ENCODE peak calls at places on chromosome 2, in nine cellular contexts. One of them, this sample, is unnamed.

GRCh38 chr2:191935247-191935646 is 88.4 kb upstream of the CAVIN2 start:
- DNase-seq in activated CD4-positive, alpha-beta T cell treated with anti-CD3 and anti-CD28 coated beads for 24 hours: no peak
- DNase-seq in foreskin keratinocyte: no peak
- DNase-seq in NCI-H748 treated with DMSO at 0.1 percent for 48 hours: peak
- DNase-seq in ELR: no peak
- DNase-seq in kidney: no peak
- DNase-seq in aorta: no peak
- DNase-seq in brain microvascular endothelial cell: no peak
- DNase-seq in iPS-NIHi11: peak
- DNase-seq in this sample: no peak

GRCh38 chr2:86436328-86436727 is 4.8 kb upstream of the KDM3A start:
- DNase-seq in activated CD4-positive, alpha-beta T cell treated with anti-CD3 and anti-CD28 coated beads for 24 hours: no peak
- DNase-seq in foreskin keratinocyte: no peak
- DNase-seq in NCI-H748 treated with DMSO at 0.1 percent for 48 hours: no peak
- DNase-seq in ELR: no peak
- DNase-seq in kidney: no peak
- DNase-seq in aorta: no peak
- DNase-seq in brain microvascular endothelial cell: no peak
- DNase-seq in iPS-NIHi11: no peak
- DNase-seq in this sample: no peak

GRCh38 chr2:69600425-69600824 is 43.1 kb downstream of the AAK1 start:
- DNase-seq in activated CD4-positive, alpha-beta T cell treated with anti-CD3 and anti-CD28 coated beads for 24 hours: no peak
- DNase-seq in foreskin keratinocyte: no peak
- DNase-seq in NCI-H748 treated with DMSO at 0.1 percent for 48 hours: no peak
- DNase-seq in ELR: no peak
- DNase-seq in kidney: no peak
- DNase-seq in aorta: no peak
- DNase-seq in brain microvascular endothelial cell: no peak
- DNase-seq in iPS-NIHi11: no peak
- DNase-seq in this sample: no peak

GRCh38 chr2:11159574-11160170 is 4.4 kb downstream of the SLC66A3 start:
- DNase-seq in activated CD4-positive, alpha-beta T cell treated with anti-CD3 and anti-CD28 coated beads for 24 hours: no peak
- DNase-seq in foreskin keratinocyte: no peak
- DNase-seq in NCI-H748 treated with DMSO at 0.1 percent for 48 hours: no peak
- DNase-seq in ELR: no peak
- DNase-seq in kidney: no peak
- DNase-seq in aorta: no peak
- DNase-seq in brain microvascular endothelial cell: no peak
- DNase-seq in iPS-NIHi11: no peak
- DNase-seq in this sample: no peak

GRCh38 chr2:165113414-165113813 is 90.4 kb downstream of the SCN3A start:
- DNase-seq in activated CD4-positive, alpha-beta T cell treated with anti-CD3 and anti-CD28 coated beads for 24 hours: no peak
- DNase-seq in foreskin keratinocyte: peak
- DNase-seq in NCI-H748 treated with DMSO at 0.1 percent for 48 hours: no peak
- DNase-seq in ELR: peak
- DNase-seq in kidney: no peak
- DNase-seq in aorta: no peak
- DNase-seq in brain microvascular endothelial cell: peak
- DNase-seq in iPS-NIHi11: no peak
- DNase-seq in this sample: no peak

GRCh38 chr2:234447963-234448362 is 48.9 kb downstream of the ARL4C start:
- DNase-seq in activated CD4-positive, alpha-beta T cell treated with anti-CD3 and anti-CD28 coated beads for 24 hours: no peak
- DNase-seq in foreskin keratinocyte: no peak
- DNase-seq in NCI-H748 treated with DMSO at 0.1 percent for 48 hours: no peak
- DNase-seq in ELR: no peak
- DNase-seq in kidney: no peak
- DNase-seq in aorta: no peak
- DNase-seq in brain microvascular endothelial cell: no peak
- DNase-seq in iPS-NIHi11: no peak
- DNase-seq in this sample: no peak

GRCh38 chr2:17976871-17977746 is 98.6 kb downstream of the KCNS3 start:
- DNase-seq in activated CD4-positive, alpha-beta T cell treated with anti-CD3 and anti-CD28 coated beads for 24 hours: no peak
- DNase-seq in foreskin keratinocyte: peak
- DNase-seq in NCI-H748 treated with DMSO at 0.1 percent for 48 hours: no peak
- DNase-seq in ELR: peak
- DNase-seq in kidney: no peak
- DNase-seq in aorta: peak
- DNase-seq in brain microvascular endothelial cell: peak
- DNase-seq in iPS-NIHi11: no peak
- DNase-seq in this sample: peak

GRCh38 chr2:118779362-118779761 is 68.1 kb downstream of the EN1 start:
- DNase-seq in activated CD4-positive, alpha-beta T cell treated with anti-CD3 and anti-CD28 coated beads for 24 hours: no peak
- DNase-seq in foreskin keratinocyte: no peak
- DNase-seq in NCI-H748 treated with DMSO at 0.1 percent for 48 hours: no peak
- DNase-seq in ELR: no peak
- DNase-seq in kidney: no peak
- DNase-seq in aorta: no peak
- DNase-seq in brain microvascular endothelial cell: no peak
- DNase-seq in iPS-NIHi11: no peak
- DNase-seq in this sample: no peak

GRCh38 chr2:158071018-158071417 is 30.7 kb upstream of the UPP2 start:
- DNase-seq in activated CD4-positive, alpha-beta T cell treated with anti-CD3 and anti-CD28 coated beads for 24 hours: no peak
- DNase-seq in foreskin keratinocyte: no peak
- DNase-seq in NCI-H748 treated with DMSO at 0.1 percent for 48 hours: no peak
- DNase-seq in ELR: no peak
- DNase-seq in kidney: no peak
- DNase-seq in aorta: no peak
- DNase-seq in brain microvascular endothelial cell: no peak
- DNase-seq in iPS-NIHi11: no peak
- DNase-seq in this sample: no peak

GRCh38 chr2:113217455-113218282 is 43.9 kb downstream of the PSD4 start:
- DNase-seq in activated CD4-positive, alpha-beta T cell treated with anti-CD3 and anti-CD28 coated beads for 24 hours: no peak
- DNase-seq in foreskin keratinocyte: no peak
- DNase-seq in NCI-H748 treated with DMSO at 0.1 percent for 48 hours: no peak
- DNase-seq in ELR: no peak
- DNase-seq in kidney: peak
- DNase-seq in aorta: peak
- DNase-seq in brain microvascular endothelial cell: no peak
- DNase-seq in iPS-NIHi11: no peak
- DNase-seq in this sample: no peak

GRCh38 chr2:166419616-166419934 is 43.8 kb upstream of the SCN9A start:
- DNase-seq in activated CD4-positive, alpha-beta T cell treated with anti-CD3 and anti-CD28 coated beads for 24 hours: no peak
- DNase-seq in foreskin keratinocyte: peak
- DNase-seq in NCI-H748 treated with DMSO at 0.1 percent for 48 hours: peak
- DNase-seq in ELR: peak
- DNase-seq in kidney: no peak
- DNase-seq in aorta: no peak
- DNase-seq in brain microvascular endothelial cell: peak
- DNase-seq in iPS-NIHi11: no peak
- DNase-seq in this sample: no peak

GRCh38 chr2:206276169-206276927 is 1.9 kb downstream of the ZDBF2 start:
- DNase-seq in activated CD4-positive, alpha-beta T cell treated with anti-CD3 and anti-CD28 coated beads for 24 hours: no peak
- DNase-seq in foreskin keratinocyte: no peak
- DNase-seq in NCI-H748 treated with DMSO at 0.1 percent for 48 hours: no peak
- DNase-seq in ELR: no peak
- DNase-seq in kidney: no peak
- DNase-seq in aorta: no peak
- DNase-seq in brain microvascular endothelial cell: no peak
- DNase-seq in iPS-NIHi11: no peak
- DNase-seq in this sample: no peak

GRCh38 chr2:71933467-71934319 is 214.0 kb downstream of the CYP26B1 start:
- DNase-seq in activated CD4-positive, alpha-beta T cell treated with anti-CD3 and anti-CD28 coated beads for 24 hours: no peak
- DNase-seq in foreskin keratinocyte: peak
- DNase-seq in NCI-H748 treated with DMSO at 0.1 percent for 48 hours: no peak
- DNase-seq in ELR: peak
- DNase-seq in kidney: no peak
- DNase-seq in aorta: no peak
- DNase-seq in brain microvascular endothelial cell: peak
- DNase-seq in iPS-NIHi11: no peak
- DNase-seq in this sample: no peak

GRCh38 chr2:30786923-30787685 is 20.1 kb downstream of the CAPN13 start:
- DNase-seq in activated CD4-positive, alpha-beta T cell treated with anti-CD3 and anti-CD28 coated beads for 24 hours: no peak
- DNase-seq in foreskin keratinocyte: no peak
- DNase-seq in NCI-H748 treated with DMSO at 0.1 percent for 48 hours: no peak
- DNase-seq in ELR: no peak
- DNase-seq in kidney: no peak
- DNase-seq in aorta: no peak
- DNase-seq in brain microvascular endothelial cell: no peak
- DNase-seq in iPS-NIHi11: no peak
- DNase-seq in this sample: no peak

GRCh38 chr2:38266382-38267051 is 110.6 kb downstream of the ATL2 start:
- DNase-seq in activated CD4-positive, alpha-beta T cell treated with anti-CD3 and anti-CD28 coated beads for 24 hours: no peak
- DNase-seq in foreskin keratinocyte: no peak
- DNase-seq in NCI-H748 treated with DMSO at 0.1 percent for 48 hours: no peak
- DNase-seq in ELR: no peak
- DNase-seq in kidney: no peak
- DNase-seq in aorta: no peak
- DNase-seq in brain microvascular endothelial cell: no peak
- DNase-seq in iPS-NIHi11: no peak
- DNase-seq in this sample: no peak

GRCh38 chr2:96987264-96987909 is 1.0 kb upstream of the FAM178B start:
- DNase-seq in activated CD4-positive, alpha-beta T cell treated with anti-CD3 and anti-CD28 coated beads for 24 hours: no peak
- DNase-seq in foreskin keratinocyte: no peak
- DNase-seq in NCI-H748 treated with DMSO at 0.1 percent for 48 hours: no peak
- DNase-seq in ELR: no peak
- DNase-seq in kidney: no peak
- DNase-seq in aorta: no peak
- DNase-seq in brain microvascular endothelial cell: no peak
- DNase-seq in iPS-NIHi11: no peak
- DNase-seq in this sample: no peak

GRCh38 chr2:42371621-42372473 is 10.8 kb upstream of the COX7A2L start:
- DNase-seq in activated CD4-positive, alpha-beta T cell treated with anti-CD3 and anti-CD28 coated beads for 24 hours: no peak
- DNase-seq in foreskin keratinocyte: peak
- DNase-seq in NCI-H748 treated with DMSO at 0.1 percent for 48 hours: no peak
- DNase-seq in ELR: no peak
- DNase-seq in kidney: no peak
- DNase-seq in aorta: no peak
- DNase-seq in brain microvascular endothelial cell: no peak
- DNase-seq in iPS-NIHi11: no peak
- DNase-seq in this sample: no peak

GRCh38 chr2:188441288-188441947 is 149.7 kb downstream of the GULP1 start:
- DNase-seq in activated CD4-positive, alpha-beta T cell treated with anti-CD3 and anti-CD28 coated beads for 24 hours: no peak
- DNase-seq in foreskin keratinocyte: no peak
- DNase-seq in NCI-H748 treated with DMSO at 0.1 percent for 48 hours: no peak
- DNase-seq in ELR: no peak
- DNase-seq in kidney: no peak
- DNase-seq in aorta: no peak
- DNase-seq in brain microvascular endothelial cell: no peak
- DNase-seq in iPS-NIHi11: no peak
- DNase-seq in this sample: no peak

GRCh38 chr2:157497603-157498314 is 53.9 kb upstream of the CYTIP start:
- DNase-seq in activated CD4-positive, alpha-beta T cell treated with anti-CD3 and anti-CD28 coated beads for 24 hours: no peak
- DNase-seq in foreskin keratinocyte: no peak
- DNase-seq in NCI-H748 treated with DMSO at 0.1 percent for 48 hours: peak
- DNase-seq in ELR: peak
- DNase-seq in kidney: no peak
- DNase-seq in aorta: no peak
- DNase-seq in brain microvascular endothelial cell: peak
- DNase-seq in iPS-NIHi11: peak
- DNase-seq in this sample: no peak

GRCh38 chr2:233413529-233414272 is 59.4 kb downstream of the DGKD start:
- DNase-seq in activated CD4-positive, alpha-beta T cell treated with anti-CD3 and anti-CD28 coated beads for 24 hours: no peak
- DNase-seq in foreskin keratinocyte: peak
- DNase-seq in NCI-H748 treated with DMSO at 0.1 percent for 48 hours: no peak
- DNase-seq in ELR: peak
- DNase-seq in kidney: peak
- DNase-seq in aorta: peak
- DNase-seq in brain microvascular endothelial cell: peak
- DNase-seq in iPS-NIHi11: no peak
- DNase-seq in this sample: no peak

GRCh38 chr2:88713408-88713807 is 21.9 kb downstream of the RPIA start:
- DNase-seq in activated CD4-positive, alpha-beta T cell treated with anti-CD3 and anti-CD28 coated beads for 24 hours: no peak
- DNase-seq in foreskin keratinocyte: no peak
- DNase-seq in NCI-H748 treated with DMSO at 0.1 percent for 48 hours: no peak
- DNase-seq in ELR: no peak
- DNase-seq in kidney: no peak
- DNase-seq in aorta: no peak
- DNase-seq in brain microvascular endothelial cell: no peak
- DNase-seq in iPS-NIHi11: no peak
- DNase-seq in this sample: no peak

GRCh38 chr2:19916385-19916784 is 14.6 kb upstream of the TTC32 start:
- DNase-seq in activated CD4-positive, alpha-beta T cell treated with anti-CD3 and anti-CD28 coated beads for 24 hours: no peak
- DNase-seq in foreskin keratinocyte: no peak
- DNase-seq in NCI-H748 treated with DMSO at 0.1 percent for 48 hours: no peak
- DNase-seq in ELR: no peak
- DNase-seq in kidney: no peak
- DNase-seq in aorta: no peak
- DNase-seq in brain microvascular endothelial cell: no peak
- DNase-seq in iPS-NIHi11: no peak
- DNase-seq in this sample: no peak

GRCh38 chr2:173218331-173219056 is 136.2 kb upstream of the CDCA7 start:
- DNase-seq in activated CD4-positive, alpha-beta T cell treated with anti-CD3 and anti-CD28 coated beads for 24 hours: no peak
- DNase-seq in foreskin keratinocyte: no peak
- DNase-seq in NCI-H748 treated with DMSO at 0.1 percent for 48 hours: no peak
- DNase-seq in ELR: no peak
- DNase-seq in kidney: no peak
- DNase-seq in aorta: no peak
- DNase-seq in brain microvascular endothelial cell: no peak
- DNase-seq in iPS-NIHi11: peak
- DNase-seq in this sample: no peak

GRCh38 chr2:190996338-190996946 is 17.5 kb downstream of the STAT1 start:
- DNase-seq in activated CD4-positive, alpha-beta T cell treated with anti-CD3 and anti-CD28 coated beads for 24 hours: no peak
- DNase-seq in foreskin keratinocyte: no peak
- DNase-seq in NCI-H748 treated with DMSO at 0.1 percent for 48 hours: no peak
- DNase-seq in ELR: peak
- DNase-seq in kidney: no peak
- DNase-seq in aorta: no peak
- DNase-seq in brain microvascular endothelial cell: peak
- DNase-seq in iPS-NIHi11: peak
- DNase-seq in this sample: no peak

GRCh38 chr2:32697156-32697555 is 69.3 kb downstream of the TTC27 start:
- DNase-seq in activated CD4-positive, alpha-beta T cell treated with anti-CD3 and anti-CD28 coated beads for 24 hours: no peak
- DNase-seq in foreskin keratinocyte: peak
- DNase-seq in NCI-H748 treated with DMSO at 0.1 percent for 48 hours: no peak
- DNase-seq in ELR: peak
- DNase-seq in kidney: no peak
- DNase-seq in aorta: no peak
- DNase-seq in brain microvascular endothelial cell: no peak
- DNase-seq in iPS-NIHi11: no peak
- DNase-seq in this sample: peak

GRCh38 chr2:238700122-238700457 is 147.8 kb upstream of the TWIST2 start:
- DNase-seq in activated CD4-positive, alpha-beta T cell treated with anti-CD3 and anti-CD28 coated beads for 24 hours: no peak
- DNase-seq in foreskin keratinocyte: no peak
- DNase-seq in NCI-H748 treated with DMSO at 0.1 percent for 48 hours: no peak
- DNase-seq in ELR: peak
- DNase-seq in kidney: peak
- DNase-seq in aorta: peak
- DNase-seq in brain microvascular endothelial cell: no peak
- DNase-seq in iPS-NIHi11: no peak
- DNase-seq in this sample: no peak

GRCh38 chr2:201798252-201798918 is 8.0 kb upstream of the CDK15 start:
- DNase-seq in activated CD4-positive, alpha-beta T cell treated with anti-CD3 and anti-CD28 coated beads for 24 hours: no peak
- DNase-seq in foreskin keratinocyte: peak
- DNase-seq in NCI-H748 treated with DMSO at 0.1 percent for 48 hours: no peak
- DNase-seq in ELR: peak
- DNase-seq in kidney: no peak
- DNase-seq in aorta: no peak
- DNase-seq in brain microvascular endothelial cell: peak
- DNase-seq in iPS-NIHi11: no peak
- DNase-seq in this sample: peak

GRCh38 chr2:122340246-122340645 is 584.8 kb downstream of the TSN start:
- DNase-seq in activated CD4-positive, alpha-beta T cell treated with anti-CD3 and anti-CD28 coated beads for 24 hours: no peak
- DNase-seq in foreskin keratinocyte: no peak
- DNase-seq in NCI-H748 treated with DMSO at 0.1 percent for 48 hours: no peak
- DNase-seq in ELR: no peak
- DNase-seq in kidney: no peak
- DNase-seq in aorta: no peak
- DNase-seq in brain microvascular endothelial cell: no peak
- DNase-seq in iPS-NIHi11: no peak
- DNase-seq in this sample: no peak

GRCh38 chr2:187171318-187171717 is 276.7 kb downstream of the CALCRL start:
- DNase-seq in activated CD4-positive, alpha-beta T cell treated with anti-CD3 and anti-CD28 coated beads for 24 hours: no peak
- DNase-seq in foreskin keratinocyte: no peak
- DNase-seq in NCI-H748 treated with DMSO at 0.1 percent for 48 hours: no peak
- DNase-seq in ELR: no peak
- DNase-seq in kidney: no peak
- DNase-seq in aorta: no peak
- DNase-seq in brain microvascular endothelial cell: no peak
- DNase-seq in iPS-NIHi11: no peak
- DNase-seq in this sample: no peak

GRCh38 chr2:72689579-72690170 is 136.2 kb downstream of the EXOC6B start:
- DNase-seq in activated CD4-positive, alpha-beta T cell treated with anti-CD3 and anti-CD28 coated beads for 24 hours: no peak
- DNase-seq in foreskin keratinocyte: peak
- DNase-seq in NCI-H748 treated with DMSO at 0.1 percent for 48 hours: no peak
- DNase-seq in ELR: no peak
- DNase-seq in kidney: no peak
- DNase-seq in aorta: no peak
- DNase-seq in brain microvascular endothelial cell: no peak
- DNase-seq in iPS-NIHi11: no peak
- DNase-seq in this sample: no peak

GRCh38 chr2:223744580-223744979 is 92.8 kb downstream of the AP1S3 start:
- DNase-seq in activated CD4-positive, alpha-beta T cell treated with anti-CD3 and anti-CD28 coated beads for 24 hours: no peak
- DNase-seq in foreskin keratinocyte: peak
- DNase-seq in NCI-H748 treated with DMSO at 0.1 percent for 48 hours: no peak
- DNase-seq in ELR: no peak
- DNase-seq in kidney: no peak
- DNase-seq in aorta: no peak
- DNase-seq in brain microvascular endothelial cell: peak
- DNase-seq in iPS-NIHi11: no peak
- DNase-seq in this sample: no peak

This sample was measured in BJ.